ENCODE peak calls at places on chromosome 14, in nine cellular contexts. I, C, K, X, D, S, L, E and M are unnamed samples.

GRCh38 chr14:28382460-28383220 is 383.9 kb upstream of the FOXG1 start:
- DNase-seq in I (no peak), C (no peak), K (no peak), X (peak), D (no peak), S (no peak), L (no peak), E (peak), M (no peak)

GRCh38 chr14:103679351-103679750 is 35.9 kb downstream of the XRCC3 start:
- DNase-seq in I (peak), C (no peak), K (peak), X (no peak), D (peak), S (no peak), L (no peak), E (peak), M (no peak)

GRCh38 chr14:99754141-99755067 is 38.8 kb upstream of the EML1 start:
- DNase-seq in I (peak), C (peak), K (peak), X (no peak), D (no peak), S (no peak), L (peak), E (peak), M (no peak)

GRCh38 chr14:103890836-103891666 is 37.2 kb upstream of the TDRD9 start:
- DNase-seq in I (no peak), C (no peak), K (no peak), X (no peak), D (no peak), S (no peak), L (no peak), E (no peak), M (no peak)

GRCh38 chr14:76011959-76012802 is 26.6 kb downstream of the IFT43 start:
- DNase-seq in I (peak), C (peak), K (peak), X (no peak), D (peak), S (peak), L (no peak), E (no peak), M (no peak)

GRCh38 chr14:90383731-90384542 is 12.9 kb upstream of the CALM1 start:
- DNase-seq in I (peak), C (peak), K (peak), X (no peak), D (peak), S (no peak), L (peak), E (peak), M (no peak)

GRCh38 chr14:64510127-64510808 is 5.7 kb downstream of the ZBTB1 start:
- DNase-seq in I (no peak), C (no peak), K (no peak), X (no peak), D (no peak), S (no peak), L (no peak), E (no peak), M (no peak)

GRCh38 chr14:63605041-63605532 is 36.6 kb downstream of the WDR89 start:
- DNase-seq in I (no peak), C (no peak), K (no peak), X (no peak), D (no peak), S (no peak), L (no peak), E (peak), M (no peak)

GRCh38 chr14:104819361-104819771 is 18.5 kb downstream of the ZBTB42 start:
- DNase-seq in I (no peak), C (peak), K (peak), X (no peak), D (no peak), S (no peak), L (no peak), E (no peak), M (no peak)

GRCh38 chr14:100989924-100990323 is 86.4 kb upstream of the RTL1 start:
- DNase-seq in I (no peak), C (no peak), K (no peak), X (no peak), D (no peak), S (no peak), L (no peak), E (no peak), M (no peak)

GRCh38 chr14:106694638-106695393 is 1168.4 kb downstream of the TMEM121 start:
- DNase-seq in I (no peak), C (no peak), K (no peak), X (no peak), D (peak), S (no peak), L (no peak), E (no peak), M (no peak)

GRCh38 chr14:103317251-103317650 is 16.8 kb upstream of the EIF5 start:
- DNase-seq in I (no peak), C (no peak), K (no peak), X (no peak), D (peak), S (no peak), L (no peak), E (no peak), M (no peak)

GRCh38 chr14:89509891-89510290 is 92.9 kb upstream of the FOXN3 start:
- DNase-seq in I (no peak), C (no peak), K (no peak), X (no peak), D (no peak), S (no peak), L (no peak), E (peak), M (no peak)

GRCh38 chr14:65792208-65792905 is 379.8 kb downstream of the FUT8 start:
- DNase-seq in I (no peak), C (no peak), K (no peak), X (peak), D (no peak), S (no peak), L (no peak), E (peak), M (no peak)

GRCh38 chr14:32572867-32573149 is 243.7 kb downstream of the AKAP6 start:
- DNase-seq in I (no peak), C (no peak), K (no peak), X (no peak), D (no peak), S (no peak), L (no peak), E (no peak), M (no peak)

GRCh38 chr14:32567543-32568384 is 238.7 kb downstream of the AKAP6 start:
- DNase-seq in I (no peak), C (no peak), K (no peak), X (peak), D (no peak), S (no peak), L (no peak), E (peak), M (no peak)

GRCh38 chr14:32571995-32572866 is 243.1 kb downstream of the AKAP6 start:
- DNase-seq in I (no peak), C (no peak), K (no peak), X (no peak), D (no peak), S (no peak), L (no peak), E (no peak), M (no peak)

GRCh38 chr14:32574269-32574668 is 245.2 kb downstream of the AKAP6 start:
- DNase-seq in I (no peak), C (no peak), K (no peak), X (no peak), D (no peak), S (no peak), L (no peak), E (no peak), M (no peak)

GRCh38 chr14:32571551-32571950 is 242.5 kb downstream of the AKAP6 start:
- DNase-seq in I (peak), C (no peak), K (no peak), X (no peak), D (no peak), S (no peak), L (no peak), E (no peak), M (no peak)
- TF ChIP-seq CTCF in I (no peak), C (no peak), K (no peak), X (no peak), D (no peak), S (no peak), L (no peak), E (no peak), M (no peak)

GRCh38 chr14:98204139-98204538 is 1067.9 kb downstream of the BCL11B start:
- DNase-seq in I (peak), C (no peak), K (no peak), X (no peak), D (no peak), S (no peak), L (no peak), E (no peak), M (no peak)
- H3K4me3 ChIP-seq in I (no peak), C (no peak), K (no peak), X (no peak), D (no peak), S (no peak), L (no peak), E (no peak), M (no peak)

DNA sequence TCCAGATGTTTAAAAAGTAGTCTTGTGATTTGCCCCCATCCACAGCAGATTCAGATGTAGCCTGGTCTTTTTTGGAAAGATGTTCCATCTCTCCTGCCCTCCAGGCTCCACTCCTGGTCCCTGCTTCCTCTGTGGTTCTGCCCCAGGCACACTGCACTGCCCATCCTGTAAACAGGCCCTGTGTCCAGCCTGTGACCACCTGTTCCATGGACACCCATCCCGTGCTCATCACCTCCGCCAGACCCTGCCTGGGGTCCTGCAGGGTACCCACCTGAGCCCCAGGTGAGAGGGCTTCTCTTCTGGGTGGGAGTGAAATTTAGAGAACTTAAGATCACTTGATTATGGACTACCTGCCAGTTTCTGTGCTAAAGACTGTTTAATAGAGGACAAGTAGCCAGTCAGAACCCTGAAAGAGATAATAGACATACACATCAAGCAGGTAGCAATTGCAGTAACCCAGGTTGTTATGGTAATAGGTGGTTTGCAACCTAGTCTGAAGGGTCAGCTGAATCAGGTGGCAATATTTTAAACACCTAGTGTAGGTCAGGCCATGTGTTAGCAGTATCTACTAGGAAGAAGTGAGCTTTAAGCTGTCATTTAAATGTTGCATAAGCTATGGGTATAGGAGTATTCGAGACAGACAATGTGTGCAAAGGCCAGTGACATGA is 2.1 kb downstream of the RNF31 start:
- DNase-seq in I (no peak), C (no peak), K (no peak), X (no peak), D (no peak), S (no peak), L (peak), E (no peak), M (no peak)
- TF ChIP-seq CTCF in I (no peak), C (no peak), K (no peak), X (no peak), D (no peak), S (no peak), L (no peak), E (no peak), M (no peak)

GRCh38 chr14:92647499-92648279 is 100.7 kb downstream of the LGMN start:
- DNase-seq in I (no peak), C (no peak), K (no peak), X (no peak), D (no peak), S (no peak), L (no peak), E (peak), M (no peak)
- H3K4me3 ChIP-seq in I (no peak), C (no peak), K (no peak), X (no peak), D (no peak), S (no peak), L (no peak), E (no peak), M (no peak)

GRCh38 chr14:52272375-52272774 is 4.9 kb downstream of the PTGDR start:
- DNase-seq in I (peak), C (no peak), K (no peak), X (no peak), D (peak), S (no peak), L (no peak), E (peak), M (no peak)
- TF ChIP-seq CTCF in I (peak), C (no peak), K (no peak), X (peak), D (peak), S (peak), L (no peak), E (peak), M (no peak)

GRCh38 chr14:92421756-92422155 is 91.8 kb upstream of the RIN3 start:
- DNase-seq in I (no peak), C (no peak), K (no peak), X (no peak), D (no peak), S (no peak), L (no peak), E (peak), M (no peak)
- H3K4me3 ChIP-seq in I (no peak), C (no peak), K (no peak), X (no peak), D (no peak), S (no peak), L (no peak), E (no peak), M (no peak)